ENCODE peak calls at places on chromosomes 7 and 10, in nine cellular contexts. A is ELR; E is stimulated activated CD8-positive, alpha-beta memory T cell treated with anti-CD3 and anti-CD28 coated beads, Interleukin-4, amount 100 ng/mL, for 4 hours; W is HuH-7.5; M is EL; O is activated T-cell treated with anti-CD3 and anti-CD28 coated beads, Interleukin-2, amount 50 U/mL, for 4 hours; V is substantia nigra; U is CD4-positive, alpha-beta T cell; J is NCI-H2171. B is an unnamed sample.

GRCh38 chr7:55189878-55190436 is 171.1 kb downstream of the EGFR start:
- DNase-seq in A (no peak), E (no peak), W (no peak), M (no peak), O (no peak), V (no peak), U (no peak), J (no peak), B (no peak)

GRCh38 chr10:78542536-78542935 is 508.9 kb downstream of the RPS24 start:
- DNase-seq in A (no peak), E (no peak), W (no peak), M (no peak), O (no peak), V (no peak), U (no peak), J (no peak), B (no peak)

GRCh38 chr10:43045631-43046287 is 31.1 kb upstream of the RET start:
- DNase-seq in A (no peak), E (no peak), W (no peak), M (no peak), O (no peak), V (no peak), U (no peak), J (no peak), B (peak; percentile 20)

GRCh38 chr10:14476641-14477407 is 146.1 kb upstream of the FRMD4A start:
- DNase-seq in A (peak; percentile 87), E (no peak), W (no peak), M (peak; percentile 87), O (no peak), V (no peak), U (no peak), J (no peak), B (no peak)

GRCh38 chr10:74167443-74167842 is 16.4 kb downstream of the ADK start:
- DNase-seq in A (no peak), E (no peak), W (no peak), M (no peak), O (no peak), V (no peak), U (no peak), J (no peak), B (no peak)

GRCh38 chr10:57849726-57850357 is 417.9 kb downstream of the IPMK start:
- DNase-seq in A (peak; percentile 35), E (no peak), W (no peak), M (peak; percentile 6), O (no peak), V (no peak), U (no peak), J (no peak), B (no peak)

GRCh38 chr10:130215076-130215917 is 79.1 kb downstream of the GLRX3 start:
- DNase-seq in A (no peak), E (no peak), W (no peak), M (no peak), O (no peak), V (no peak), U (no peak), J (no peak), B (no peak)

GRCh38 chr7:83528925-83529423 is 120.0 kb downstream of the SEMA3E start:
- DNase-seq in A (no peak), E (no peak), W (no peak), M (no peak), O (no peak), V (no peak), U (no peak), J (no peak), B (no peak)

GRCh38 chr10:119531067-119531466 is 11.5 kb downstream of the RGS10 start:
- DNase-seq in A (no peak), E (no peak), W (no peak), M (no peak), O (no peak), V (no peak), U (no peak), J (no peak), B (no peak)

GRCh38 chr7:106841896-106842390 is 23.1 kb upstream of the PIK3CG start:
- DNase-seq in A (no peak), E (no peak), W (no peak), M (peak; percentile 21), O (no peak), V (no peak), U (no peak), J (no peak), B (no peak)

GRCh38 chr7:129517931-129518330 is 15.6 kb downstream of the SMKR1 start:
- DNase-seq in A (no peak), E (no peak), W (no peak), M (peak; percentile 18), O (no peak), V (no peak), U (no peak), J (no peak), B (no peak)

GRCh38 chr7:44415047-44415446 is 75.4 kb downstream of the NUDCD3 start:
- DNase-seq in A (peak; percentile 79), E (no peak), W (no peak), M (peak; percentile 67), O (no peak), V (no peak), U (no peak), J (no peak), B (no peak)

B was measured in activated CD4-positive, CD25-positive, alpha-beta regulatory T cell treated with anti-CD3 and anti-CD28 coated beads, Interleukin-2, amount 50 U/mL, for 72 hours.